ENCODE peak calls at places on chromosomes 5 and 9, in eight cellular contexts. H, S, E, Y, J, K, I and X are unnamed samples.

GRCh38 chr5:32170303-32171170 is 3.6 kb downstream of the GOLPH3 start:
- DNase-seq in H (peak), S (peak), E (no peak), Y (no peak), J (no peak), K (no peak), I (no peak), X (no peak)

GRCh38 chr5:149658299-149658698 is 71.8 kb upstream of the PPARGC1B start:
- DNase-seq in H (no peak), S (no peak), E (no peak), Y (no peak), J (no peak), K (no peak), I (no peak), X (no peak)

GRCh38 chr9:134922066-134922931 is 4.6 kb upstream of the FCN1 start:
- DNase-seq in H (no peak), S (peak), E (peak), Y (peak), J (no peak), K (no peak), I (no peak), X (no peak)

GRCh38 chr5:117800261-117800660 is 1188.1 kb downstream of the DTWD2 start:
- DNase-seq in H (peak), S (peak), E (no peak), Y (no peak), J (no peak), K (no peak), I (no peak), X (no peak)

GRCh38 chr9:106862946-106863740 is at the start of gene ZNF462:
- DNase-seq in H (peak), S (peak), E (no peak), Y (no peak), J (no peak), K (peak), I (peak), X (no peak)

GRCh38 chr9:84271004-84271886 is 69.3 kb downstream of the SLC28A3 start:
- DNase-seq in H (peak), S (peak), E (peak), Y (no peak), J (no peak), K (no peak), I (no peak), X (no peak)

GRCh38 chr9:124395826-124396225 is 19.4 kb downstream of the PSMB7 start:
- DNase-seq in H (no peak), S (no peak), E (no peak), Y (no peak), J (no peak), K (no peak), I (no peak), X (no peak)

GRCh38 chr9:83030391-83031107 is 32.4 kb downstream of the RASEF start:
- DNase-seq in H (no peak), S (no peak), E (no peak), Y (no peak), J (no peak), K (no peak), I (no peak), X (no peak)

GRCh38 chr5:154189819-154190651 is 498 bp upstream of the GALNT10 start:
- DNase-seq in H (peak), S (peak), E (peak), Y (peak), J (peak), K (peak), I (peak), X (no peak)

GRCh38 chr9:84266087-84266561 is 74.4 kb downstream of the SLC28A3 start:
- DNase-seq in H (no peak), S (no peak), E (no peak), Y (no peak), J (no peak), K (peak), I (no peak), X (no peak)

GRCh38 chr5:94849821-94850736 is 231.6 kb downstream of the SLF1 start:
- DNase-seq in H (peak), S (peak), E (no peak), Y (no peak), J (no peak), K (peak), I (peak), X (no peak)

GRCh38 chr9:131394464-131395026 is 659 bp downstream of the PRRC2B start:
- DNase-seq in H (peak), S (no peak), E (peak), Y (peak), J (peak), K (peak), I (peak), X (no peak)

GRCh38 chr9:2469681-2470141 is 151.9 kb upstream of the VLDLR start:
- DNase-seq in H (peak), S (peak), E (no peak), Y (no peak), J (no peak), K (peak), I (no peak), X (no peak)

GRCh38 chr9:134644715-134645606 is 3.4 kb downstream of the COL5A1 start:
- DNase-seq in H (peak), S (peak), E (peak), Y (no peak), J (no peak), K (no peak), I (peak), X (peak)

GRCh38 chr5:51275428-51275827 is 107.8 kb upstream of the ISL1 start:
- DNase-seq in H (no peak), S (no peak), E (no peak), Y (no peak), J (no peak), K (no peak), I (no peak), X (no peak)

GRCh38 chr9:126698251-126698650 is 84.5 kb downstream of the LMX1B start:
- DNase-seq in H (no peak), S (no peak), E (peak), Y (no peak), J (no peak), K (no peak), I (no peak), X (no peak)

GRCh38 chr9:136111910-136112309 is 6.8 kb downstream of the TMEM250 start:
- DNase-seq in H (no peak), S (no peak), E (no peak), Y (no peak), J (no peak), K (no peak), I (no peak), X (no peak)

GRCh38 chr9:2727966-2728613 is 10.8 kb downstream of the KCNV2 start:
- DNase-seq in H (peak), S (peak), E (no peak), Y (peak), J (no peak), K (peak), I (no peak), X (no peak)

GRCh38 chr9:120846906-120847305 is 4.2 kb upstream of the PSMD5 start:
- DNase-seq in H (no peak), S (no peak), E (no peak), Y (no peak), J (no peak), K (no peak), I (no peak), X (no peak)

GRCh38 chr5:80251636-80252035 is 4.2 kb downstream of the SERINC5 start:
- DNase-seq in H (no peak), S (no peak), E (no peak), Y (peak), J (no peak), K (no peak), I (no peak), X (peak)

GRCh38 chr9:109418827-109419226 is 79.3 kb downstream of the PTPN3 start:
- DNase-seq in H (no peak), S (no peak), E (no peak), Y (no peak), J (no peak), K (no peak), I (no peak), X (no peak)

GRCh38 chr5:158819095-158819494 is 280.6 kb downstream of the EBF1 start:
- DNase-seq in H (no peak), S (no peak), E (no peak), Y (no peak), J (no peak), K (no peak), I (no peak), X (no peak)

GRCh38 chr9:118674942-118675341 is 694.3 kb downstream of the BRINP1 start:
- DNase-seq in H (no peak), S (no peak), E (no peak), Y (no peak), J (no peak), K (peak), I (no peak), X (no peak)

GRCh38 chr5:88515881-88516819 is 247.5 kb upstream of the TMEM161B start:
- DNase-seq in H (no peak), S (no peak), E (no peak), Y (no peak), J (no peak), K (no peak), I (no peak), X (no peak)

GRCh38 chr5:17185776-17186175 is 31.7 kb upstream of the BASP1 start:
- DNase-seq in H (peak), S (peak), E (no peak), Y (no peak), J (no peak), K (no peak), I (no peak), X (no peak)

GRCh38 chr9:123318961-123319421 is 37.0 kb upstream of the CRB2 start:
- DNase-seq in H (no peak), S (no peak), E (no peak), Y (no peak), J (no peak), K (no peak), I (no peak), X (no peak)

GRCh38 chr5:81760521-81760920 is 9.6 kb upstream of the SSBP2 start:
- DNase-seq in H (no peak), S (no peak), E (no peak), Y (no peak), J (no peak), K (no peak), I (no peak), X (no peak)

GRCh38 chr5:142046191-142046590 is 33.4 kb upstream of the GNPDA1 start:
- DNase-seq in H (no peak), S (no peak), E (no peak), Y (no peak), J (no peak), K (no peak), I (no peak), X (no peak)

GRCh38 chr5:96780626-96781025 is 27.1 kb downstream of the ERAP1 start:
- DNase-seq in H (peak), S (no peak), E (no peak), Y (no peak), J (no peak), K (no peak), I (no peak), X (no peak)

GRCh38 chr9:134314039-134314949 is 12.0 kb upstream of the RXRA start:
- DNase-seq in H (no peak), S (no peak), E (peak), Y (peak), J (no peak), K (no peak), I (no peak), X (no peak)